ENCODE peak calls at places on chromosomes 13 and 19, in eight cellular contexts. One of them, this sample, is unnamed.

GRCh38 chr13:46555722-46556121 is 2.8 kb downstream of the LRCH1 start:
- DNase-seq in stimulated activated CD4-positive, alpha-beta T cell treated with anti-CD3 and anti-CD28 coated beads, Interleukin-1b, Interleukin-23, amount 100 ng/mL, for 24 hours: no peak
- DNase-seq in NCI-H187: no peak
- DNase-seq in T-helper 2 cell: no peak
- DNase-seq in suprapubic skin: no peak
- DNase-seq in uterus: no peak
- DNase-seq in thoracic aorta: no peak
- DNase-seq in NCI-H524: no peak
- DNase-seq in this sample: no peak

GRCh38 chr13:46668302-46668720 is 115.3 kb downstream of the LRCH1 start:
- DNase-seq in stimulated activated CD4-positive, alpha-beta T cell treated with anti-CD3 and anti-CD28 coated beads, Interleukin-1b, Interleukin-23, amount 100 ng/mL, for 24 hours: no peak
- DNase-seq in NCI-H187: no peak
- DNase-seq in T-helper 2 cell: peak; percentile 69
- DNase-seq in suprapubic skin: no peak
- DNase-seq in uterus: peak; percentile 37
- DNase-seq in thoracic aorta: no peak
- DNase-seq in NCI-H524: no peak
- DNase-seq in this sample: no peak

GRCh38 chr13:73876323-73876722 is 257.9 kb downstream of the KLF12 start:
- DNase-seq in stimulated activated CD4-positive, alpha-beta T cell treated with anti-CD3 and anti-CD28 coated beads, Interleukin-1b, Interleukin-23, amount 100 ng/mL, for 24 hours: no peak
- DNase-seq in NCI-H187: no peak
- DNase-seq in T-helper 2 cell: no peak
- DNase-seq in suprapubic skin: no peak
- DNase-seq in uterus: no peak
- DNase-seq in thoracic aorta: no peak
- DNase-seq in NCI-H524: no peak
- DNase-seq in this sample: no peak

GRCh38 chr13:102900193-102900608 is 54.4 kb downstream of the ERCC5 start:
- DNase-seq in stimulated activated CD4-positive, alpha-beta T cell treated with anti-CD3 and anti-CD28 coated beads, Interleukin-1b, Interleukin-23, amount 100 ng/mL, for 24 hours: no peak
- DNase-seq in NCI-H187: no peak
- DNase-seq in T-helper 2 cell: no peak
- DNase-seq in suprapubic skin: no peak
- DNase-seq in uterus: no peak
- DNase-seq in thoracic aorta: no peak
- DNase-seq in NCI-H524: no peak
- DNase-seq in this sample: no peak

GRCh38 chr19:16862826-16863405 is 25.9 kb upstream of the F2RL3 start:
- DNase-seq in stimulated activated CD4-positive, alpha-beta T cell treated with anti-CD3 and anti-CD28 coated beads, Interleukin-1b, Interleukin-23, amount 100 ng/mL, for 24 hours: no peak
- DNase-seq in NCI-H187: no peak
- DNase-seq in T-helper 2 cell: no peak
- DNase-seq in suprapubic skin: no peak
- DNase-seq in uterus: no peak
- DNase-seq in thoracic aorta: no peak
- DNase-seq in NCI-H524: no peak
- DNase-seq in this sample: no peak

GRCh38 chr13:49082653-49083536 is 107.2 kb downstream of the FNDC3A start:
- DNase-seq in stimulated activated CD4-positive, alpha-beta T cell treated with anti-CD3 and anti-CD28 coated beads, Interleukin-1b, Interleukin-23, amount 100 ng/mL, for 24 hours: no peak
- DNase-seq in NCI-H187: no peak
- DNase-seq in T-helper 2 cell: no peak
- DNase-seq in suprapubic skin: no peak
- DNase-seq in uterus: no peak
- DNase-seq in thoracic aorta: no peak
- DNase-seq in NCI-H524: no peak
- DNase-seq in this sample: no peak

GRCh38 chr13:50344717-50345116 is 329.5 kb downstream of the KCNRG start:
- DNase-seq in stimulated activated CD4-positive, alpha-beta T cell treated with anti-CD3 and anti-CD28 coated beads, Interleukin-1b, Interleukin-23, amount 100 ng/mL, for 24 hours: no peak
- DNase-seq in NCI-H187: peak; percentile 48
- DNase-seq in T-helper 2 cell: no peak
- DNase-seq in suprapubic skin: no peak
- DNase-seq in uterus: no peak
- DNase-seq in thoracic aorta: no peak
- DNase-seq in NCI-H524: no peak
- DNase-seq in this sample: no peak

GRCh38 chr13:71775946-71776345 is 91.1 kb downstream of the DACH1 start:
- DNase-seq in stimulated activated CD4-positive, alpha-beta T cell treated with anti-CD3 and anti-CD28 coated beads, Interleukin-1b, Interleukin-23, amount 100 ng/mL, for 24 hours: no peak
- DNase-seq in NCI-H187: no peak
- DNase-seq in T-helper 2 cell: no peak
- DNase-seq in suprapubic skin: no peak
- DNase-seq in uterus: no peak
- DNase-seq in thoracic aorta: no peak
- DNase-seq in NCI-H524: no peak
- DNase-seq in this sample: no peak

GRCh38 chr19:5181331-5181730 is 159.3 kb downstream of the PTPRS start:
- DNase-seq in stimulated activated CD4-positive, alpha-beta T cell treated with anti-CD3 and anti-CD28 coated beads, Interleukin-1b, Interleukin-23, amount 100 ng/mL, for 24 hours: no peak
- DNase-seq in NCI-H187: no peak
- DNase-seq in T-helper 2 cell: no peak
- DNase-seq in suprapubic skin: no peak
- DNase-seq in uterus: no peak
- DNase-seq in thoracic aorta: no peak
- DNase-seq in NCI-H524: no peak
- DNase-seq in this sample: no peak

GRCh38 chr19:14473073-14473790 is 1.9 kb downstream of the PTGER1 start:
- DNase-seq in stimulated activated CD4-positive, alpha-beta T cell treated with anti-CD3 and anti-CD28 coated beads, Interleukin-1b, Interleukin-23, amount 100 ng/mL, for 24 hours: no peak
- DNase-seq in NCI-H187: no peak
- DNase-seq in T-helper 2 cell: peak; percentile 24
- DNase-seq in suprapubic skin: no peak
- DNase-seq in uterus: no peak
- DNase-seq in thoracic aorta: no peak
- DNase-seq in NCI-H524: peak; percentile 30
- DNase-seq in this sample: no peak

GRCh38 chr13:93505104-93505952 is 278.7 kb downstream of the GPC6 start:
- DNase-seq in stimulated activated CD4-positive, alpha-beta T cell treated with anti-CD3 and anti-CD28 coated beads, Interleukin-1b, Interleukin-23, amount 100 ng/mL, for 24 hours: no peak
- DNase-seq in NCI-H187: no peak
- DNase-seq in T-helper 2 cell: no peak
- DNase-seq in suprapubic skin: no peak
- DNase-seq in uterus: no peak
- DNase-seq in thoracic aorta: no peak
- DNase-seq in NCI-H524: peak; percentile 68
- DNase-seq in this sample: no peak

GRCh38 chr19:11274533-11275086 is 12.3 kb upstream of the DOCK6 start:
- DNase-seq in stimulated activated CD4-positive, alpha-beta T cell treated with anti-CD3 and anti-CD28 coated beads, Interleukin-1b, Interleukin-23, amount 100 ng/mL, for 24 hours: no peak
- DNase-seq in NCI-H187: no peak
- DNase-seq in T-helper 2 cell: no peak
- DNase-seq in suprapubic skin: no peak
- DNase-seq in uterus: no peak
- DNase-seq in thoracic aorta: no peak
- DNase-seq in NCI-H524: no peak
- DNase-seq in this sample: no peak

GRCh38 chr19:50636317-50637085 is 3.2 kb downstream of the SYT3 start:
- DNase-seq in stimulated activated CD4-positive, alpha-beta T cell treated with anti-CD3 and anti-CD28 coated beads, Interleukin-1b, Interleukin-23, amount 100 ng/mL, for 24 hours: no peak
- DNase-seq in NCI-H187: no peak
- DNase-seq in T-helper 2 cell: no peak
- DNase-seq in suprapubic skin: no peak
- DNase-seq in uterus: no peak
- DNase-seq in thoracic aorta: no peak
- DNase-seq in NCI-H524: no peak
- DNase-seq in this sample: no peak

GRCh38 chr13:109211616-109212015 is 574.8 kb downstream of the IRS2 start:
- DNase-seq in stimulated activated CD4-positive, alpha-beta T cell treated with anti-CD3 and anti-CD28 coated beads, Interleukin-1b, Interleukin-23, amount 100 ng/mL, for 24 hours: no peak
- DNase-seq in NCI-H187: no peak
- DNase-seq in T-helper 2 cell: no peak
- DNase-seq in suprapubic skin: no peak
- DNase-seq in uterus: no peak
- DNase-seq in thoracic aorta: no peak
- DNase-seq in NCI-H524: no peak
- DNase-seq in this sample: no peak

GRCh38 chr13:113729329-113730019 is 29.6 kb upstream of the TMEM255B start:
- DNase-seq in stimulated activated CD4-positive, alpha-beta T cell treated with anti-CD3 and anti-CD28 coated beads, Interleukin-1b, Interleukin-23, amount 100 ng/mL, for 24 hours: no peak
- DNase-seq in NCI-H187: no peak
- DNase-seq in T-helper 2 cell: no peak
- DNase-seq in suprapubic skin: no peak
- DNase-seq in uterus: no peak
- DNase-seq in thoracic aorta: no peak
- DNase-seq in NCI-H524: peak; percentile 32
- DNase-seq in this sample: no peak

GRCh38 chr19:40549007-40549708 is 27.5 kb upstream of the SHKBP1 start:
- DNase-seq in stimulated activated CD4-positive, alpha-beta T cell treated with anti-CD3 and anti-CD28 coated beads, Interleukin-1b, Interleukin-23, amount 100 ng/mL, for 24 hours: peak; percentile 66
- DNase-seq in NCI-H187: no peak
- DNase-seq in T-helper 2 cell: peak; percentile 70
- DNase-seq in suprapubic skin: no peak
- DNase-seq in uterus: peak; percentile 56
- DNase-seq in thoracic aorta: no peak
- DNase-seq in NCI-H524: peak; percentile 91
- DNase-seq in this sample: peak; percentile 93

GRCh38 chr13:113959198-113959597 is 14.7 kb downstream of the C13orf46 start:
- DNase-seq in stimulated activated CD4-positive, alpha-beta T cell treated with anti-CD3 and anti-CD28 coated beads, Interleukin-1b, Interleukin-23, amount 100 ng/mL, for 24 hours: no peak
- DNase-seq in NCI-H187: no peak
- DNase-seq in T-helper 2 cell: no peak
- DNase-seq in suprapubic skin: no peak
- DNase-seq in uterus: no peak
- DNase-seq in thoracic aorta: no peak
- DNase-seq in NCI-H524: no peak
- DNase-seq in this sample: no peak

GRCh38 chr13:36612242-36612641 is 61.6 kb upstream of the SERTM1 start:
- DNase-seq in stimulated activated CD4-positive, alpha-beta T cell treated with anti-CD3 and anti-CD28 coated beads, Interleukin-1b, Interleukin-23, amount 100 ng/mL, for 24 hours: no peak
- DNase-seq in NCI-H187: no peak
- DNase-seq in T-helper 2 cell: no peak
- DNase-seq in suprapubic skin: no peak
- DNase-seq in uterus: no peak
- DNase-seq in thoracic aorta: no peak
- DNase-seq in NCI-H524: no peak
- DNase-seq in this sample: no peak

This sample was measured in HuH-7.